ENCODE peak calls at places on chromosomes 5 and 9, in six cellular contexts. Z, J, K, M, Y and S are unnamed samples.

GRCh38 chr5:51811883-51812282 is 428.6 kb downstream of the ISL1 start:
- DNase-seq in Y (no peak), Z (no peak), J (no peak), M (no peak), K (no peak), S (no peak)

GRCh38 chr5:78647838-78648358 is 674 bp downstream of the LHFPL2 start:
- DNase-seq in K (no peak), M (peak), J (peak), Y (peak), Z (no peak), S (no peak)

GRCh38 chr9:113913426-113914195 is 37.5 kb downstream of the ZNF618 start:
- DNase-seq in J (no peak), Y (no peak), Z (no peak), K (no peak), M (no peak), S (no peak)

GRCh38 chr9:69120380-69121154 is 53.5 kb upstream of the TJP2 start:
- DNase-seq in Y (no peak), J (peak), M (peak), K (peak), Z (peak), S (no peak)

GRCh38 chr9:72539824-72540347 is 18.5 kb downstream of the TMC1 start:
- DNase-seq in Z (no peak), Y (no peak), M (no peak), J (no peak), K (no peak), S (no peak)

GRCh38 chr5:19616821-19617220 is 371.2 kb downstream of the CDH18 start:
- DNase-seq in J (no peak), Z (no peak), Y (no peak), M (no peak), K (no peak), S (no peak)

GRCh38 chr9:34430843-34431437 is 27.4 kb downstream of the FAM219A start:
- DNase-seq in Z (peak), Y (peak), M (peak), K (peak), J (peak), S (no peak)

GRCh38 chr5:164027738-164028137 is 522.3 kb downstream of the MAT2B start:
- DNase-seq in Z (no peak), M (peak), Y (no peak), K (no peak), J (no peak), S (no peak)

GRCh38 chr5:55450050-55450765 is 84.6 kb downstream of the PLPP1 start:
- DNase-seq in J (no peak), Y (no peak), M (no peak), Z (no peak), K (no peak), S (no peak)

GRCh38 chr5:5218396-5218795 is 78.3 kb downstream of the ADAMTS16 start:
- DNase-seq in Y (no peak), K (no peak), Z (no peak), J (no peak), M (no peak), S (no peak)

GRCh38 chr5:126354012-126354856 is 69.0 kb upstream of the GRAMD2B start:
- DNase-seq in Y (no peak), Z (peak), M (peak), K (no peak), J (no peak), S (no peak)

GRCh38 chr9:113577525-113578261 is 114.2 kb downstream of the RGS3 start:
- DNase-seq in Z (peak), K (no peak), J (no peak), M (peak), Y (no peak), S (no peak)

GRCh38 chr5:10059611-10060379 is 189.9 kb downstream of the ATPSCKMT start:
- DNase-seq in Z (no peak), K (no peak), Y (no peak), J (no peak), M (no peak), S (no peak)

GRCh38 chr9:105359899-105360298 is 87.9 kb upstream of the FSD1L start:
- DNase-seq in Y (no peak), K (peak), Z (no peak), J (no peak), M (no peak), S (no peak)

GRCh38 chr5:155270737-155271136 is 257.2 kb downstream of the KIF4B start:
- DNase-seq in Z (no peak), M (no peak), J (no peak), K (no peak), Y (no peak), S (no peak)

GRCh38 chr5:24539625-24540024 is 105.2 kb downstream of the CDH10 start:
- DNase-seq in Z (no peak), Y (no peak), K (no peak), M (no peak), J (no peak), S (no peak)

GRCh38 chr9:31908158-31908890 is 476.1 kb upstream of the ACO1 start:
- DNase-seq in Y (no peak), M (no peak), K (no peak), J (no peak), Z (peak), S (no peak)

GRCh38 chr5:142608094-142608493 is 77.8 kb downstream of the FGF1 start:
- DNase-seq in Y (no peak), M (no peak), K (no peak), Z (no peak), J (no peak), S (no peak)

GRCh38 chr5:20050262-20050661 is 62.3 kb upstream of the CDH18 start:
- DNase-seq in J (no peak), Z (no peak), M (no peak), K (no peak), Y (no peak), S (no peak)

GRCh38 chr9:68625559-68625958 is 79.5 kb upstream of the PIP5K1B start:
- DNase-seq in K (no peak), M (no peak), Y (no peak), J (no peak), Z (no peak), S (no peak)

GRCh38 chr5:145495171-145495570 is 340.0 kb downstream of the PRELID2 start:
- DNase-seq in K (no peak), J (no peak), Z (no peak), Y (no peak), M (no peak), S (no peak)

GRCh38 chr9:94443039-94443722 is 111.7 kb upstream of the PCAT7 start:
- DNase-seq in K (no peak), M (no peak), J (no peak), Z (no peak), Y (no peak), S (no peak)